ENCODE peak calls at places on chromosomes 4 and X, in four cellular contexts. C is H1, Z is K562, O is SK-N-SH. V is an unnamed sample.

GRCh38 chr4:2833671-2834000 is 10.0 kb upstream of the ADD1 start:
- DNase-seq in C (no peak), O (no peak), Z (no peak), V (no peak)

GRCh38 chrX:35841872-35842271 is 43.7 kb downstream of the MAGEB16 start:
- DNase-seq in Z (no peak), C (no peak), O (no peak), V (no peak)

GRCh38 chr4:23135792-23136645 is 443.3 kb downstream of the GBA3 start:
- DNase-seq in Z (peak), O (peak), C (no peak), V (no peak)

GRCh38 chr4:53573696-53574095 is 17.6 kb downstream of the LNX1 start:
- DNase-seq in C (no peak), Z (no peak), O (no peak), V (no peak)

GRCh38 chr4:75737398-75737797 is 13.0 kb downstream of the USO1 start:
- DNase-seq in Z (no peak), C (no peak), O (no peak), V (no peak)

GRCh38 chrX:28920554-28920953 is 333.3 kb downstream of the IL1RAPL1 start:
- DNase-seq in O (no peak), Z (no peak), C (no peak), V (no peak)

GRCh38 chr4:141045848-141046247 is 87.4 kb downstream of the RNF150 start:
- DNase-seq in O (no peak), C (no peak), Z (no peak), V (no peak)

GRCh38 chr4:54657556-54658313 is at the start of gene KIT:
- DNase-seq in C (peak), O (peak), Z (peak), V (peak)

GRCh38 chr4:54498661-54499111 is 159.1 kb upstream of the KIT start:
- DNase-seq in Z (no peak), C (no peak), O (no peak), V (no peak)

GRCh38 chr4:152115794-152116193 is 355.0 kb upstream of the GATB start:
- DNase-seq in O (no peak), Z (no peak), C (no peak), V (no peak)

DNA sequence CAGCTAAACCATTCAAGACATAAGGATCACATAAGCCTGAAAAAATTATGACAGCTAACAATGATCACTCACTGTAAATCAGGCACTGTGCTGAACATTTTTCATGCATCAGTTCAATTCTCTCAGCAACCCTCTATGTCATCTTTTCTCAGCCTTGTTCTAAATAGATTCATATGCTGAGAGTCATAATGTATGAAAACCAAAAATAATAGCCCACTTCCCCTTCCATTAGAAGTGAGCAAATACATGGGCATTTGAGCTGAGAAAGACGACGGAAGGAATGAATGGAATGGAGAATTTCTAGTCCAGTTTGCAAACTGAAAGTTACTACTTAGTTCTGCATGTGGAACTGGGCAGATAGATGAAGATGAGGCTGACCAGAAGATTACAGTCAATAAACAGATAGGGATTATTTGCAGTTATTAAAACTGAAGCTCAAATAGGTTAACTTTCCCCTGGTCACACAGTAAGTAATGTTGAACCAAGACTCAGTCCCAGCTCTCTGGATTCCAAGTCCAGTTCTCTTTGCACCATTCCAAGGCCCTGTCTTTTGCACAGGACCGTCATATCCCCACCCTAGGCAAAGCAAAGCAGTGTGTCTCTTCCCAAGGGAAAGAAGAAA is 1.6 kb upstream of the SH3RF1 start:
- DNase-seq in Z (no peak), O (no peak), C (no peak), V (no peak)
- TF ChIP-seq TEAD4 in Z (no peak), O (peak), C (no peak), V (no peak)

DNA sequence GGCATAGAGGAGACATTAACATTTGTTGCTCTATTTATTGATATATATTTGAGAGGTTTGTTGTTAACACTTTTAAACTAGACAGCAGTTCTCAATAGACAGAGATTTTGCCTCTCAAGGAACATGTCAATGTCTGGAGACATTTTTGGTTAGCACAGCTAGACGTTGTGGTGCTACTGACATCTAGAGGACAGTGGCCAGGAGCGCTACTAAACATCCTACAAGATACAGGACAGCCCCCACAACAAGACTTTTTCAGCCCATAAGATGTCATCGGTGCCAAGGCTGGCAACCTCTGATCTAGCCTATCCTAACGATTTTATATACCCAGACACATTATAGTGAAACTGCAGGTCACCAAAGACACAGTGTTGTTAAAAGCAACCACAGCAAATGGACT is 18.4 kb upstream of the CTSO start:
- DNase-seq in Z (no peak), C (no peak), O (no peak), V (peak)
- TF ChIP-seq TEAD4 in Z (no peak), C (no peak), O (no peak), V (no peak)

DNA sequence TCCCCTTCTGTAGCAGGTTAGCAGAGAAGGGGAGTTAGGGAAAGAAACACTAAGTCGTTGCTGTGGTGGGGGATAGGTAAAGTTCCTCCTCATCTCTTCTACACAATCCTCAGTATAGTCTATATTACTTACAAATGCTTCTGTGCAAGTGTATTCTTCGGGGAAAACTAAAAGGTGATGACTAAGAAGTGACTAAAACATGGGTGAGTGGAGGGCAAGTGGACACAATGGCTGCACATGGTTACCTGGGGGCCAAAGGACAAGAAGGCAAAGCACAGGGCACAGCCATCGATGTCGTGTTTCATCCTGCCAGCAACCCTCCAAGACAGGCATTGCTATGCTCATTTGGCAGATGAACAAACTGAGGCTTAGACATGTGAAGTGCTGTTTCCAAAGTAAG is 35.5 kb upstream of the CCKAR start:
- DNase-seq in Z (no peak), O (no peak), C (no peak), V (no peak)
- TF ChIP-seq TEAD4 in Z (no peak), O (no peak), C (no peak), V (no peak)

DNA sequence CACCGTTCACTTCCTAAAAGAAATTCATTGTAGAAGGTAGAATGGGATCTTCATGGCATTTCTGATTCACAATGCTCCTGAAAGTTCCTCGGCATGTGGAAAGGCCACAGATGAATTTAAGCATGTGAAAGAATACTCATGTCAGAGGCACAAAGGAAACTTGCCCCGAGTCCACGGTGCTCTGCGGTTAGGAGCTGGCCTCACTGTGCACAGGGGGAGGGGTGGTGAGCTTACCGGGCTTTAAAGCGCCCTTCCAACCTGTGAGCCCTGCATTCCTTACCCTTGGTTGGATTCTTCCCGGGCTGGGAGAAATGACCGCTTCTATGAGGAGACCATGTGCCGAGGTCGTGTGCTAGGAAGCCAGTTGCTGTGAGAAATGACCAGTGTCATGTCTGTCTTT is 9.3 kb downstream of the TKTL1 start:
- DNase-seq in O (no peak), C (no peak), Z (no peak), V (no peak)
- TF ChIP-seq TEAD4 in O (no peak), C (no peak), Z (no peak), V (no peak)

DNA sequence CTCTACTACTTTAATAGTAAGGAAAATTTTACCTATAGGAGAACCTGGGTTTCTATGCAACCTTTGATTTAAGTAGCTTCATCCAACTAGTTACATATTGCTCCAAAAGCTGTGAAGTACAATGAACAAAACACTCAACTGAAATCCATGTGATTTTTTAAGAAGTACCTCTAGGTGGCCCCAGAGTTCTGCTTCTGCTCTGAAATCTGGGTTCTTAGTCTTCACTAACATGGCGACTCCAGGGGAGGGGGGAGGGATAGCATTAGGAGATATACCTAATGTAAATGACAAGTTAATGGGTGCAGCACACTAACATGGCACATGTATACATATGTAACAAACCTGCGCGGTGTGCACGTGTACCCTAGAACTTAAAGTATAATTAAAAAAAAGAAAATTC is 73.4 kb upstream of the MAGEB2 start:
- DNase-seq in Z (peak), C (no peak), O (peak), V (peak)
- TF ChIP-seq TEAD4 in Z (no peak), C (no peak), O (no peak), V (no peak)

V was measured in WTC11.